ENCODE peak calls at places on chromosomes 7 and 10, in seven cellular contexts. W, D, U, K, N, V and X are unnamed samples.

GRCh38 chr10:72254891-72255568 is 18.7 kb upstream of the DDIT4 start:
- DNase-seq in K (peak), D (peak), N (peak), V (peak), U (peak), W (peak), X (peak)

GRCh38 chr10:16361086-16361485 is 75.7 kb upstream of the PTER start:
- DNase-seq in V (no peak), U (no peak), N (no peak), K (no peak), W (no peak), D (no peak), X (no peak)

GRCh38 chr10:7397049-7397448 is 13.8 kb downstream of the SFMBT2 start:
- DNase-seq in D (no peak), U (no peak), V (no peak), N (no peak), W (peak), K (no peak), X (no peak)

GRCh38 chr7:106915873-106916272 is 50.8 kb downstream of the PIK3CG start:
- DNase-seq in D (no peak), W (no peak), U (peak), K (no peak), N (no peak), V (no peak), X (no peak)

GRCh38 chr7:47045169-47045568 is 536.7 kb downstream of the TNS3 start:
- DNase-seq in V (no peak), W (peak), U (no peak), K (no peak), N (no peak), D (peak), X (no peak)

GRCh38 chr7:6375346-6376101 is 72.2 kb downstream of the DAGLB start:
- DNase-seq in W (peak), K (no peak), N (peak), U (peak), V (no peak), D (no peak), X (no peak)

GRCh38 chr7:82419200-82419599 is 24.4 kb downstream of the CACNA2D1 start:
- DNase-seq in K (no peak), U (no peak), W (no peak), N (no peak), V (no peak), D (peak), X (no peak)

GRCh38 chr7:43612128-43612527 is 29.2 kb downstream of the STK17A start:
- DNase-seq in K (no peak), D (no peak), W (peak), U (no peak), N (no peak), V (no peak), X (no peak)

GRCh38 chr10:57482259-57482658 is 785.4 kb downstream of the IPMK start:
- DNase-seq in K (no peak), D (no peak), N (no peak), W (no peak), U (no peak), V (no peak), X (no peak)

GRCh38 chr10:24331457-24331856 is 122.5 kb downstream of the KIAA1217 start:
- DNase-seq in D (peak), N (no peak), W (peak), K (no peak), V (peak), U (no peak), X (peak)

GRCh38 chr10:66538352-66538751 is 387.5 kb upstream of the LRRTM3 start:
- DNase-seq in N (no peak), K (no peak), U (peak), V (no peak), D (no peak), W (peak), X (no peak)

GRCh38 chr7:34430456-34430855 is 227.6 kb upstream of the NPSR1 start:
- DNase-seq in N (peak), V (no peak), U (peak), K (no peak), D (no peak), W (peak), X (no peak)

GRCh38 chr7:1804310-1804709 is 134.2 kb downstream of the ELFN1 start:
- DNase-seq in W (no peak), K (peak), V (peak), D (peak), N (no peak), U (no peak), X (no peak)

GRCh38 chr10:114301177-114301576 is 62.1 kb downstream of the VWA2 start:
- DNase-seq in W (no peak), K (no peak), N (no peak), V (no peak), U (peak), D (no peak), X (no peak)

GRCh38 chr10:77160679-77161078 is 476.9 kb downstream of the KCNMA1 start:
- DNase-seq in N (peak), W (peak), U (no peak), D (no peak), V (no peak), K (no peak), X (no peak)

GRCh38 chr10:61984803-61985418 is 83.4 kb downstream of the ARID5B start:
- DNase-seq in D (no peak), N (no peak), W (no peak), K (no peak), V (no peak), U (no peak), X (no peak)

DNA sequence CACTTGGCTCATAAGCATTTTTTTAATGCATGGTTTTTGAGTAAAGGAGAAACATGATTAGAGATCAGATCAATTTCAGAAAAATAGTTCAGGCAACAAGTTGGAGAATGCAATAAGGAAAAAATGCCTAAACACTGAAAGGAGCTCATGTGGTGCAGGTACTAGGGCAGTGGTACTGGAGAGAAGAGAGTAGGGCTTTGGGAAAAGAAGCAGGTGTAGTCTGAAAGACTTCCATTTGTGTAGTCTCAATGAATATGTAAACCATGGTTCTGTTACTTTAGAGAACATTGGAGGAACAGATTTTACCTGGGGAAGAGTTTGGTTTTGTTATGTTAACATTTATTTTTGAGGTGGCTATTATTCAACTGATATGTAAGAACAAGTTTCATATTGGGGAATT is 5.5 kb downstream of the GTPBP10 start:
- DNase-seq in W (no peak), U (no peak), N (no peak), V (no peak), D (no peak), K (no peak), X (no peak)
- TF ChIP-seq CTCF in W (no peak), U (no peak), N (no peak), V (no peak), D (no peak), K (no peak), X (no peak)

GRCh38 chr7:24503511-24503910 is 69.7 kb upstream of the PALS2 start:
- DNase-seq in D (no peak), W (no peak), N (no peak), U (no peak), V (no peak), K (no peak), X (no peak)

GRCh38 chr7:24501452-24502134 is 71.7 kb upstream of the PALS2 start:
- DNase-seq in W (no peak), U (no peak), D (no peak), N (no peak), V (no peak), K (no peak), X (no peak)

GRCh38 chr7:24502135-24502488 is 71.1 kb upstream of the PALS2 start:
- DNase-seq in N (no peak), K (no peak), D (no peak), V (no peak), U (no peak), W (no peak), X (no peak)

GRCh38 chr7:24498439-24498838 is 74.8 kb upstream of the PALS2 start:
- DNase-seq in N (no peak), W (no peak), U (no peak), V (no peak), K (no peak), D (no peak), X (no peak)

DNA sequence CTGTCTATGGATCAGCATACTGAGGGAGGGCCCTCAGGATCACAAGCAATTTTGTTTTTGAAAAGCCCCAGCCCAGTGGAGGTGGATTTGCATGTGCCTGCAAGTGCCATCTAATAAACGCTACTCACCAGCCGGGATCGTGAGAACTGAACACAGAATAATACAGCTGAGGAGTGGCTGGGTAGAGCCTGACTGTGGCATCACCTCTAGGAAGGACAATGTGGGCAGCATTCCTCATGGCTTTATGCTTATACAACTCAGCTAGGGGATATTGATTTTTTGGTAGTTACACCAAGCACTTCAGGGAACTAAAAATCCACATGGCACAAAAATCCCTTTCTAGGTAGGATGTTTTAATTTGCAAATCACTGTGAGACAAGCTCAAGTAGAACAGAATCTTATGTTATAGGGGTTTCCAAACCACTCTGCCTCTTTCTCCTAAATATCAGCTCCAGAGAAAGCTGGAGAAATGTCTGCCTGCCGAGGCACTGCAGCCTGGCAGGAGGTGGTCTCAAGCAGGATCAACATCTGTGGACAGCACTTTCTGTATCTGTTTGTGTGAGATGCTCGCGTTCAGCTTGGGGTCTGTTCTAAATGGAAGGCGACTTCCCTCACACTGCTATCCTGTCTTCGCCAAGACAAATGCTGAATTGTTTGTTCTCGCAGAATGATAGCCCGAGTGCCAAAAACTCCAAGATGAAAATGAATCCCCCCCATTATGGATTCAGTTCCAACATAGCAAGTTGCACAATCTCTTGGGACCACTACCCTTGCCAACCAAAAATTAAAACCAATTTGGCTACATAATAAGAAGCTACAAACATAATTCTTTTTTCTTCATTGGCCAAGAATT is 72.4 kb upstream of the PALS2 start:
- DNase-seq in V (no peak), W (no peak), K (no peak), D (no peak), N (no peak), U (no peak), X (no peak)
- TF ChIP-seq CTCF in V (no peak), W (no peak), K (no peak), D (no peak), N (no peak), U (no peak), X (no peak)

GRCh38 chr10:125341611-125342010 is 181.2 kb upstream of the CTBP2 start:
- DNase-seq in U (no peak), W (no peak), N (no peak), V (no peak), D (no peak), K (no peak), X (no peak)

GRCh38 chr10:125333769-125334168 is 173.4 kb upstream of the CTBP2 start:
- DNase-seq in K (no peak), D (no peak), U (no peak), V (no peak), W (no peak), N (no peak), X (no peak)

GRCh38 chr10:125334545-125334944 is 174.2 kb upstream of the CTBP2 start:
- DNase-seq in N (no peak), K (no peak), W (no peak), V (no peak), U (no peak), D (no peak), X (no peak)

GRCh38 chr10:125340871-125341270 is 180.5 kb upstream of the CTBP2 start:
- DNase-seq in U (no peak), V (no peak), W (peak), D (no peak), K (no peak), N (no peak), X (no peak)

DNA sequence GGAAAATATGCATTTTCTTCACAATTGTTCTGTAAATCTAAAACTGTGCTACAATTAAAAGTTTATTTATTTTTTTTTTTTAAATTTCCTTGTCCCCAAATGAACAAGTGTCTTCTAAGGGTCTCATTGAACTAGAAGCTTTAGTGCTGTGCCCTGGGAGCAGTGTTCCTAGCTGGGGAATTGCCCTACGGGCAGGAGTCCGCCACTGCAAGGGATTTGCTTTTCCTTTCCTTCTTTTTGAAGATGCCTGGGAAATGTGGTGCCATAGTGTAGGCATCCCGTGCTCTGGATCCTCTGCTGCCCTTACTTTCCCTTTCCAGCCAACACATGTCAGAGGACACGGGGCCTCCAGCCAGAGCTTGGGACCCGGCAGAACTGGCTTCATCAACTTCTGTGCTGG is 177.1 kb upstream of the CTBP2 start:
- DNase-seq in D (no peak), V (no peak), N (no peak), U (no peak), K (no peak), W (no peak), X (no peak)
- TF ChIP-seq CTCF in D (no peak), V (no peak), N (peak), U (no peak), K (no peak), W (peak), X (no peak)

DNA sequence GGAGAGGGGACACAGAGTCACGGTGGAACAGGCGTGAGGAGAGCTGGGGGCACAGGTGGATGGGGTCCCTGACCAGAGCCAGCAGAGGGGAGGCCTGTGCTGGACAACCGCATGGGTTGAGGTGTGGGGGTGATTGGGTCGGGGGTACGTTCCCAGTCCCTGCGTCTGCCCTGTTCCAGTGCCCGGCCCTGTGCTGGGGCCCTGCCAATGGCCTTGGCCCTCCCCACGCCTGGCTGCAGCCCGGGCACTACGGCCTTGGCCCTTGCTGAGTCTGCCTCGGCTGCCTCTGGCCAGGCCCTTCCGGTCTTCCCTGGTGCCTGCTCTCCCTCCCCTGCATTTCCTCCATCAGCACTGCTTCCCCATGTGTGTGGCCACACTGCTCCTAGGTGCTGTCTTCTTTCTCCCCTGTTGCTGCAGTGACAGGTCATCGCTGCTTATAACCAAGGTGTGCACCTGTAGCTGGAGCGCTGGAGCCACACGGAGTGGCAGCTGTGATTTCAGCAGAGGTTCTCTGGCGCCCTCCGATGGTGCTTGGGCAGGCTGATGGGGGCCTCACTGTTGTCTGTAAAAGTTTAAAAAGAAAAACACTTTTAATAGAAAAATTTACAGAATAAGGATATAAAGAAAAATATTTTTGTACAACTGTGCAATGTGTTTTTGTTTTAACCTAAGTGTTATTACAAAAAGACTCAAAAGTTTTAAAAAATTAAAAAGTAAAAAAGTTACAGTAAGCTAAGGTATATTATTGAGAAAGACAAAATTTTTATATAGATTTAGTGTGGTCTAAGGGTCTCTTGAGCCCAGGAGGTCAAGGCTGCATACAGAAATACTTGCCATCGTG is 45.2 kb upstream of the BHLHA15 start:
- DNase-seq in N (no peak), U (peak), K (no peak), V (no peak), D (peak), W (peak), X (no peak)
- TF ChIP-seq CTCF in N (peak), U (peak), K (peak), V (peak), D (peak), W (peak), X (no peak)